ENCODE peak calls at places on chromosomes 4 and X, in eight cellular contexts. One of them, this sample, is unnamed.

GRCh38 chr4:25030283-25031076 is at the start of gene LGI2:
- DNase-seq in T-helper 17 cell: no peak
- DNase-seq in GM04504: no peak
- DNase-seq in cardiac muscle cell: peak; percentile 45
- DNase-seq in Calu3: peak; percentile 13
- DNase-seq in skeletal muscle cell: no peak
- DNase-seq in kidney glomerular epithelial cell: no peak
- DNase-seq in hippocampal formation: no peak
- DNase-seq in this sample: peak; percentile 81

GRCh38 chr4:186701273-186701672 is 22.4 kb downstream of the FAT1 start:
- DNase-seq in hippocampal formation: peak; percentile 19
- DNase-seq in Calu3: no peak
- DNase-seq in T-helper 17 cell: no peak
- DNase-seq in cardiac muscle cell: peak; percentile 89
- DNase-seq in GM04504: no peak
- DNase-seq in skeletal muscle cell: peak; percentile 60
- DNase-seq in kidney glomerular epithelial cell: peak; percentile 48
- DNase-seq in this sample: peak; percentile 87

GRCh38 chrX:19046343-19047215 is 62.7 kb upstream of the PHKA2 start:
- DNase-seq in kidney glomerular epithelial cell: peak; percentile 64
- DNase-seq in skeletal muscle cell: peak; percentile 35
- DNase-seq in hippocampal formation: no peak
- DNase-seq in T-helper 17 cell: no peak
- DNase-seq in GM04504: no peak
- DNase-seq in Calu3: no peak
- DNase-seq in cardiac muscle cell: no peak
- DNase-seq in this sample: no peak

GRCh38 chrX:140040397-140040796 is 75.1 kb upstream of the CXorf66 start:
- DNase-seq in hippocampal formation: no peak
- DNase-seq in skeletal muscle cell: no peak
- DNase-seq in GM04504: peak; percentile 1
- DNase-seq in T-helper 17 cell: no peak
- DNase-seq in cardiac muscle cell: no peak
- DNase-seq in Calu3: peak; percentile 38
- DNase-seq in kidney glomerular epithelial cell: peak; percentile 0
- DNase-seq in this sample: no peak

GRCh38 chrX:123713841-123714240 is 19.0 kb downstream of the THOC2 start:
- DNase-seq in hippocampal formation: no peak
- DNase-seq in Calu3: no peak
- DNase-seq in T-helper 17 cell: no peak
- DNase-seq in skeletal muscle cell: no peak
- DNase-seq in cardiac muscle cell: no peak
- DNase-seq in GM04504: no peak
- DNase-seq in kidney glomerular epithelial cell: no peak
- DNase-seq in this sample: no peak

GRCh38 chr4:144750348-144750747 is 104.4 kb downstream of the HHIP start:
- DNase-seq in hippocampal formation: no peak
- DNase-seq in Calu3: no peak
- DNase-seq in kidney glomerular epithelial cell: no peak
- DNase-seq in cardiac muscle cell: no peak
- DNase-seq in skeletal muscle cell: no peak
- DNase-seq in T-helper 17 cell: no peak
- DNase-seq in GM04504: no peak
- DNase-seq in this sample: no peak

GRCh38 chr4:7375427-7375826 is 59.3 kb downstream of the PSAPL1 start:
- DNase-seq in kidney glomerular epithelial cell: no peak
- DNase-seq in GM04504: peak; percentile 65
- DNase-seq in T-helper 17 cell: no peak
- DNase-seq in cardiac muscle cell: peak; percentile 7
- DNase-seq in skeletal muscle cell: no peak
- DNase-seq in Calu3: no peak
- DNase-seq in hippocampal formation: no peak
- DNase-seq in this sample: no peak

GRCh38 chr4:26204249-26204825 is 116.5 kb upstream of the RBPJ start:
- DNase-seq in cardiac muscle cell: no peak
- DNase-seq in GM04504: no peak
- DNase-seq in skeletal muscle cell: no peak
- DNase-seq in T-helper 17 cell: no peak
- DNase-seq in hippocampal formation: no peak
- DNase-seq in Calu3: no peak
- DNase-seq in kidney glomerular epithelial cell: no peak
- DNase-seq in this sample: no peak

GRCh38 chr4:180240670-180241069 is 2002.5 kb upstream of the TENM3 start:
- DNase-seq in skeletal muscle cell: no peak
- DNase-seq in cardiac muscle cell: no peak
- DNase-seq in kidney glomerular epithelial cell: no peak
- DNase-seq in Calu3: no peak
- DNase-seq in GM04504: no peak
- DNase-seq in T-helper 17 cell: no peak
- DNase-seq in hippocampal formation: no peak
- DNase-seq in this sample: no peak

GRCh38 chr4:10320130-10320529 is 137.1 kb downstream of the ZNF518B start:
- DNase-seq in cardiac muscle cell: no peak
- DNase-seq in Calu3: no peak
- DNase-seq in skeletal muscle cell: no peak
- DNase-seq in kidney glomerular epithelial cell: no peak
- DNase-seq in hippocampal formation: no peak
- DNase-seq in T-helper 17 cell: no peak
- DNase-seq in GM04504: no peak
- DNase-seq in this sample: no peak

GRCh38 chr4:3179126-3179706 is 69.7 kb upstream of the MSANTD1 start:
- DNase-seq in skeletal muscle cell: no peak
- DNase-seq in hippocampal formation: no peak
- DNase-seq in cardiac muscle cell: no peak
- DNase-seq in T-helper 17 cell: no peak
- DNase-seq in Calu3: no peak
- DNase-seq in GM04504: no peak
- DNase-seq in kidney glomerular epithelial cell: no peak
- DNase-seq in this sample: peak; percentile 29

GRCh38 chr4:186685744-186686143 is 37.9 kb downstream of the FAT1 start:
- DNase-seq in skeletal muscle cell: peak; percentile 73
- DNase-seq in cardiac muscle cell: peak; percentile 84
- DNase-seq in T-helper 17 cell: no peak
- DNase-seq in GM04504: peak; percentile 76
- DNase-seq in Calu3: no peak
- DNase-seq in kidney glomerular epithelial cell: peak; percentile 100
- DNase-seq in hippocampal formation: no peak
- DNase-seq in this sample: no peak

GRCh38 chrX:39398215-39398972 is 597.1 kb downstream of the MID1IP1 start:
- DNase-seq in kidney glomerular epithelial cell: no peak
- DNase-seq in GM04504: no peak
- DNase-seq in Calu3: no peak
- DNase-seq in T-helper 17 cell: no peak
- DNase-seq in cardiac muscle cell: no peak
- DNase-seq in skeletal muscle cell: no peak
- DNase-seq in hippocampal formation: no peak
- DNase-seq in this sample: no peak

GRCh38 chrX:11329016-11329415 is 35.8 kb downstream of the AMELX start:
- DNase-seq in cardiac muscle cell: no peak
- DNase-seq in kidney glomerular epithelial cell: no peak
- DNase-seq in skeletal muscle cell: no peak
- DNase-seq in GM04504: no peak
- DNase-seq in Calu3: no peak
- DNase-seq in T-helper 17 cell: no peak
- DNase-seq in hippocampal formation: no peak
- DNase-seq in this sample: no peak

GRCh38 chrX:155086202-155086840 is 15.0 kb downstream of the BRCC3 start:
- DNase-seq in hippocampal formation: no peak
- DNase-seq in skeletal muscle cell: no peak
- DNase-seq in kidney glomerular epithelial cell: no peak
- DNase-seq in cardiac muscle cell: peak; percentile 44
- DNase-seq in T-helper 17 cell: peak; percentile 8
- DNase-seq in GM04504: peak; percentile 5
- DNase-seq in Calu3: peak; percentile 38
- DNase-seq in this sample: peak; percentile 85

GRCh38 chrX:134373736-134374135 is 86.2 kb upstream of the HPRT1 start:
- DNase-seq in kidney glomerular epithelial cell: no peak
- DNase-seq in skeletal muscle cell: no peak
- DNase-seq in T-helper 17 cell: no peak
- DNase-seq in cardiac muscle cell: no peak
- DNase-seq in Calu3: no peak
- DNase-seq in GM04504: no peak
- DNase-seq in hippocampal formation: no peak
- DNase-seq in this sample: no peak

GRCh38 chr4:53905935-53906377 is 158.4 kb downstream of the CHIC2 start:
- DNase-seq in skeletal muscle cell: peak; percentile 46
- DNase-seq in hippocampal formation: peak; percentile 14
- DNase-seq in GM04504: no peak
- DNase-seq in T-helper 17 cell: no peak
- DNase-seq in Calu3: no peak
- DNase-seq in kidney glomerular epithelial cell: peak; percentile 53
- DNase-seq in cardiac muscle cell: peak; percentile 89
- DNase-seq in this sample: peak; percentile 82

GRCh38 chrX:15167826-15168225 is 102.1 kb downstream of the ASB9 start:
- DNase-seq in skeletal muscle cell: no peak
- DNase-seq in GM04504: no peak
- DNase-seq in cardiac muscle cell: no peak
- DNase-seq in Calu3: no peak
- DNase-seq in T-helper 17 cell: no peak
- DNase-seq in hippocampal formation: no peak
- DNase-seq in kidney glomerular epithelial cell: no peak
- DNase-seq in this sample: no peak

This sample was measured in endodermal cell.